ENCODE peak calls at places on chromosomes 13 and 19, in four cellular contexts. J, I, Q and H are unnamed samples.

GRCh38 chr13:29969286-29969685 is 118.9 kb upstream of the UBL3 start:
- DNase-seq in J (no peak), I (peak), Q (no peak), H (no peak)

GRCh38 chr19:39032164-39032918 is at the start of gene FBXO27:
- DNase-seq in J (peak), I (no peak), Q (peak), H (peak)

GRCh38 chr19:30214651-30215051 is 157.5 kb upstream of the ZNF536 start:
- DNase-seq in J (no peak), I (no peak), Q (peak), H (no peak)

GRCh38 chr13:113357529-113357928 is 6.4 kb downstream of the GRTP1 start:
- DNase-seq in J (no peak), I (peak), Q (no peak), H (no peak)

GRCh38 chr13:102678339-102679122 is 16.3 kb downstream of the METTL21C start:
- DNase-seq in J (no peak), I (no peak), Q (no peak), H (no peak)

GRCh38 chr19:17687857-17688784 is at the start of gene UNC13A:
- DNase-seq in J (peak), I (no peak), Q (peak), H (peak)

GRCh38 chr13:51978836-51979556 is 32.3 kb downstream of the ATP7B start:
- DNase-seq in J (no peak), I (no peak), Q (no peak), H (no peak)

GRCh38 chr19:45601524-45602522 is at the start of gene GPR4:
- DNase-seq in J (no peak), I (no peak), Q (no peak), H (peak)

GRCh38 chr19:31253816-31254551 is 95.3 kb downstream of the TSHZ3 start:
- DNase-seq in J (no peak), I (peak), Q (no peak), H (no peak)

GRCh38 chr19:8334458-8335342 is 8.4 kb downstream of the KANK3 start:
- DNase-seq in J (peak), I (no peak), Q (peak), H (peak)